ENCODE peak calls at places on chromosomes 3 and 15, in six cellular contexts. I is astrocyte of the hippocampus, W is NCI-H187, K is LoVo, Y is heart right ventricle, O is substantia nigra. U is an unnamed sample.

GRCh38 chr3:115148142-115148790 is 1.2 kb upstream of the ZBTB20 start:
- DNase-seq in I (peak), W (no peak), K (no peak), Y (peak), O (no peak), U (no peak)

GRCh38 chr3:64190517-64191515 is 34.5 kb downstream of the PRICKLE2 start:
- DNase-seq in I (peak), W (no peak), K (no peak), Y (no peak), O (no peak), U (no peak)

GRCh38 chr3:128367726-128368125 is 99.0 kb downstream of the DNAJB8 start:
- DNase-seq in I (peak), W (no peak), K (no peak), Y (no peak), O (no peak), U (no peak)

GRCh38 chr3:107740992-107741896 is 218.5 kb downstream of the BBX start:
- DNase-seq in I (peak), W (no peak), K (peak), Y (no peak), O (no peak), U (peak)

GRCh38 chr15:65336767-65337435 is 32.4 kb downstream of the RNU5B-1 start:
- DNase-seq in I (no peak), W (peak), K (no peak), Y (no peak), O (no peak), U (peak)

GRCh38 chr15:99021669-99022068 is 14.1 kb upstream of the PGPEP1L start:
- DNase-seq in I (no peak), W (no peak), K (no peak), Y (no peak), O (no peak), U (no peak)

GRCh38 chr3:107674371-107674770 is 151.6 kb downstream of the BBX start:
- DNase-seq in I (peak), W (no peak), K (no peak), Y (no peak), O (no peak), U (no peak)

GRCh38 chr15:36877796-36878744 is 222.3 kb downstream of the MEIS2 start:
- DNase-seq in I (no peak), W (no peak), K (no peak), Y (no peak), O (no peak), U (no peak)

GRCh38 chr3:11820540-11821041 is 26.1 kb downstream of the TAMM41 start:
- DNase-seq in I (peak), W (no peak), K (no peak), Y (no peak), O (no peak), U (peak)

GRCh38 chr3:32457971-32458471 is 44.6 kb downstream of the CMTM6 start:
- DNase-seq in I (no peak), W (no peak), K (no peak), Y (no peak), O (no peak), U (peak)

GRCh38 chr3:4708230-4708629 is 215.1 kb downstream of the ITPR1 start:
- DNase-seq in I (no peak), W (no peak), K (no peak), Y (no peak), O (no peak), U (no peak)

GRCh38 chr3:184513276-184514150 is 48.1 kb upstream of the EPHB3 start:
- DNase-seq in I (peak), W (peak), K (peak), Y (peak), O (peak), U (peak)

GRCh38 chr3:27720899-27721716 is 1.0 kb downstream of the EOMES start:
- DNase-seq in I (peak), W (no peak), K (no peak), Y (no peak), O (no peak), U (no peak)

GRCh38 chr15:62886431-62887071 is 156.0 kb upstream of the TPM1 start:
- DNase-seq in I (peak), W (no peak), K (no peak), Y (no peak), O (no peak), U (no peak)

GRCh38 chr15:45450468-45450867 is 72.1 kb downstream of the SLC30A4 start:
- DNase-seq in I (no peak), W (no peak), K (no peak), Y (no peak), O (no peak), U (no peak)

GRCh38 chr15:65414841-65415621 is 7.7 kb downstream of the IGDCC4 start:
- DNase-seq in I (peak), W (peak), K (no peak), Y (no peak), O (no peak), U (no peak)

GRCh38 chr15:64019764-64020163 is 26.5 kb downstream of the DAPK2 start:
- DNase-seq in I (peak), W (no peak), K (peak), Y (peak), O (no peak), U (no peak)

GRCh38 chr3:121918779-121919483 is 24.7 kb downstream of the SLC15A2 start:
- DNase-seq in I (no peak), W (no peak), K (peak), Y (no peak), O (no peak), U (no peak)

GRCh38 chr3:151130437-151130836 is 45.0 kb downstream of the MED12L start:
- DNase-seq in I (no peak), W (no peak), K (no peak), Y (no peak), O (no peak), U (no peak)

GRCh38 chr3:172708905-172709775 is 1.7 kb downstream of the NCEH1 start:
- DNase-seq in I (no peak), W (no peak), K (no peak), Y (no peak), O (no peak), U (no peak)